ENCODE peak calls at places on chromosomes 16 and 17, in four cellular contexts. V is transverse colon, Q is tibial nerve, O is suprapubic skin. F is an unnamed sample.

GRCh38 chr17:73824321-73824720 is 180.1 kb upstream of the SDK2 start:
- DNase-seq in Q (no peak), O (no peak), V (no peak), F (no peak)

GRCh38 chr17:74520790-74521480 is 10.3 kb downstream of the CD300LB start:
- DNase-seq in O (peak; percentile 75), Q (peak; percentile 27), V (no peak), F (peak; percentile 86)

GRCh38 chr16:12639044-12639443 is 164.6 kb downstream of the CPPED1 start:
- DNase-seq in Q (no peak), V (no peak), O (no peak), F (no peak)

GRCh38 chr17:36777118-36777517 is 160.2 kb upstream of the LHX1 start:
- DNase-seq in V (no peak), Q (no peak), O (no peak), F (no peak)

GRCh38 chr17:64377769-64378282 is 12.8 kb downstream of the PECAM1 start:
- DNase-seq in V (no peak), O (no peak), Q (no peak), F (no peak)

GRCh38 chr17:19943026-19943425 is 34.6 kb downstream of the AKAP10 start:
- DNase-seq in V (no peak), Q (no peak), O (no peak), F (no peak)

GRCh38 chr17:4389079-4389478 is 22.6 kb upstream of the UBE2G1 start:
- DNase-seq in Q (no peak), O (no peak), V (no peak), F (no peak)

GRCh38 chr17:74386397-74386796 is 19.1 kb downstream of the GPR142 start:
- DNase-seq in Q (peak; percentile 13), O (no peak), V (no peak), F (no peak)

GRCh38 chr17:7786866-7787265 is 47.2 kb upstream of the KDM6B start:
- DNase-seq in Q (no peak), O (no peak), V (no peak), F (no peak)

GRCh38 chr17:57880086-57880456 is 30.2 kb upstream of the MRPS23 start:
- DNase-seq in O (no peak), Q (no peak), V (no peak), F (no peak)

GRCh38 chr16:84553873-84554399 is 49.5 kb upstream of the MEAK7 start:
- DNase-seq in Q (no peak), V (no peak), O (no peak), F (no peak)

GRCh38 chr16:81681311-81681710 is 97.8 kb upstream of the PLCG2 start:
- DNase-seq in O (no peak), Q (no peak), V (no peak), F (no peak)

GRCh38 chr16:78837706-78838105 is 738.3 kb downstream of the WWOX start:
- DNase-seq in O (no peak), Q (no peak), V (no peak), F (no peak)

GRCh38 chr16:53740476-53740875 is 36.5 kb downstream of the FTO start:
- DNase-seq in O (no peak), V (no peak), Q (no peak), F (no peak)

GRCh38 chr17:62627219-62627903 is at the start of gene MRC2:
- DNase-seq in Q (peak; percentile 47), O (no peak), V (peak; percentile 35), F (no peak)

GRCh38 chr17:73489333-73489732 is 154.9 kb downstream of the SDK2 start:
- DNase-seq in Q (no peak), V (no peak), O (no peak), F (no peak)

GRCh38 chr16:66752958-66753357 is 1.5 kb upstream of the DYNC1LI2 start:
- DNase-seq in O (no peak), Q (no peak), V (no peak), F (no peak)

GRCh38 chr16:1990336-1991134 is 765 bp downstream of the SYNGR3 start:
- DNase-seq in O (no peak), V (peak; percentile 77), Q (no peak), F (no peak)

GRCh38 chr17:9575381-9576072 is at the start of gene STX8:
- DNase-seq in V (peak; percentile 94), O (peak; percentile 94), Q (peak; percentile 92), F (peak; percentile 96)

GRCh38 chr16:2008631-2009301 is 855 bp downstream of the ZNF598 start:
- DNase-seq in V (no peak), O (no peak), Q (no peak), F (no peak)

GRCh38 chr17:77461277-77462057 is 320.7 kb downstream of the SEC14L1 start:
- DNase-seq in V (no peak), O (no peak), Q (no peak), F (no peak)

GRCh38 chr17:66724581-66725341 is 110.2 kb upstream of the CACNG5 start:
- DNase-seq in Q (no peak), V (no peak), O (peak; percentile 65), F (no peak)

GRCh38 chr17:66355510-66355909 is 53.1 kb downstream of the PRKCA start:
- DNase-seq in V (no peak), O (no peak), Q (no peak), F (no peak)

GRCh38 chr17:50205111-50205821 is 3.8 kb upstream of the COL1A1 start:
- DNase-seq in Q (no peak), O (no peak), V (peak; percentile 7), F (no peak)

GRCh38 chr16:739560-740458 is 988 bp downstream of the CIAO3 start:
- DNase-seq in O (no peak), Q (no peak), V (no peak), F (no peak)

GRCh38 chr16:741986-742629 is 1.3 kb upstream of the CIAO3 start:
- DNase-seq in O (no peak), V (no peak), Q (no peak), F (no peak)

GRCh38 chr16:740459-740763 is 386 bp downstream of the CIAO3 start:
- DNase-seq in O (no peak), V (peak; percentile 26), Q (no peak), F (no peak)

GRCh38 chr16:743794-744500 is 3.1 kb upstream of the CIAO3 start:
- DNase-seq in Q (no peak), O (no peak), V (no peak), F (no peak)

GRCh38 chr16:740764-741505 is at the start of gene CIAO3:
- DNase-seq in V (peak; percentile 91), Q (peak; percentile 66), O (peak; percentile 95), F (peak; percentile 94)
- TF ChIP-seq EP300 in V (no peak), Q (peak; percentile 100), O (no peak), F (no peak)

GRCh38 chr16:4293822-4294457 is 21.1 kb upstream of the TFAP4 start:
- DNase-seq in O (no peak), V (no peak), Q (no peak), F (no peak)
- TF ChIP-seq EP300 in O (no peak), V (no peak), Q (no peak), F (no peak)

DNA sequence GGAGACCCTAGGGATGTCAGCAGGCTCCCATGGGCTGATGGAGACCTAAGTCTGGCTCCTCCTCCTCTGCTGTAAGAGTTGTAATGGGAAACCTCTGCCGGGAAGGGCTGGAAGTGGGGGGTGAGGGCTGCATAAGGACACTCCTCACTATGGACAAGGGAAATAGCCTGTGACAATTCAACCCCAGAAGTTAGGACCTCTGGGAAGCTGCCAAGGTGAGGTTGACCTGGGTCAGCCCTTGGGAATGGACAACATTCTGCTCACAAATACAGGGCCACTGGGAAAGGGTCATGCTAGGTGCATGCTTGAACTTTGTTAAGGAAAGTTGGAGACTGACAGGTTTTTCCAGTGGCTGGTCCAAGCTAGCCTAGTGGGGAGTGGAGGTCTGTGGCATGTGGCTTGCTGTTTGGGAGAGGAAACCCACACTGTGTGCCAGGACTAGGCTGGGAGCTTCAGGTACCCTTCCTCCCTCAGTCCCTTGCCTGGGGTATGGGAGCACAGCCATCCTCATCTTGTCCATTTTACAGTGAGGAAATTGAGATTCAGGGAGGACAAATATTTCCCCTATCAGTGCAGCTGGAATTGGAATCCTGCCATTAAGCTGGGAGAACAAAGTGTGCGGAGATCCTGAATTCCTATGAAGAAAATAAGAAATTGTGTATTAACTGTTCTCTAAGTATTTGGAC is 190.4 kb downstream of the SALL1 start:
- DNase-seq in Q (no peak), O (no peak), V (no peak), F (no peak)
- TF ChIP-seq EP300 in Q (no peak), O (no peak), V (no peak), F (no peak)

GRCh38 chr17:78707923-78708322 is 74.2 kb downstream of the CYTH1 start:
- DNase-seq in V (no peak), O (no peak), Q (no peak), F (no peak)

GRCh38 chr17:78708510-78708973 is 73.5 kb downstream of the CYTH1 start:
- DNase-seq in O (peak; percentile 85), V (peak; percentile 70), Q (peak; percentile 50), F (no peak)

GRCh38 chr17:78710607-78711006 is 71.5 kb downstream of the CYTH1 start:
- DNase-seq in Q (no peak), O (no peak), V (no peak), F (no peak)

GRCh38 chr17:78709119-78709681 is 72.9 kb downstream of the CYTH1 start:
- DNase-seq in V (no peak), O (no peak), Q (no peak), F (no peak)

DNA sequence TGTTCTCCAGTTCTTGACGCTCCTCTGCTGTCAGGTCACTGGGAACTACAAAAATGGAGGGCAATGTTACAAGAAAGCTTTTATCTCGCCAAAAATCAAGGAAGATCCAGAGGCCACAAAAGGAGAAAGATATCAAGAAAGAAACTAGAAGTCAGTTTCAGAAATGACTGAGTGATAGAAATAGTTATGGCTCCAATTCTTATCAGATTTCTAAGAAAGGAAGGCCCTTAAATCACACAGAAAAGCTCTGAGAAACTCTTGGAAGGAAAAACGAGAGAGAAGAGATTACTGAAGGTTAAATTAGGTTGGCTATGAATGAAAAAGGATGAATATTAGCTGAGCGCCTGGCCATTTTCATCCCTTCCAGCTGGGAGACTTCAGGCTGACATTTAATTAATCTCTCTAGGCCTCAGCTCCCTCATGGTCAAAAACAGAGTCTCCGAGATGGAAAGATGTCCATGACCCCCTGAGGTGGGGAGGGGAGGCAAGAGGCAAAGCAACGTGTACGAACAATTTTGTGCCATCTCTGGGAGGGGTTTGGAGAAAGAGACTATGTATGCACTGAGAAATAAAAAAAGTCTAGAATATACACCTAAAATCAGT is 72.3 kb downstream of the CYTH1 start:
- DNase-seq in O (no peak), Q (no peak), V (no peak), F (no peak)
- TF ChIP-seq EP300 in O (no peak), Q (no peak), V (no peak), F (no peak)

DNA sequence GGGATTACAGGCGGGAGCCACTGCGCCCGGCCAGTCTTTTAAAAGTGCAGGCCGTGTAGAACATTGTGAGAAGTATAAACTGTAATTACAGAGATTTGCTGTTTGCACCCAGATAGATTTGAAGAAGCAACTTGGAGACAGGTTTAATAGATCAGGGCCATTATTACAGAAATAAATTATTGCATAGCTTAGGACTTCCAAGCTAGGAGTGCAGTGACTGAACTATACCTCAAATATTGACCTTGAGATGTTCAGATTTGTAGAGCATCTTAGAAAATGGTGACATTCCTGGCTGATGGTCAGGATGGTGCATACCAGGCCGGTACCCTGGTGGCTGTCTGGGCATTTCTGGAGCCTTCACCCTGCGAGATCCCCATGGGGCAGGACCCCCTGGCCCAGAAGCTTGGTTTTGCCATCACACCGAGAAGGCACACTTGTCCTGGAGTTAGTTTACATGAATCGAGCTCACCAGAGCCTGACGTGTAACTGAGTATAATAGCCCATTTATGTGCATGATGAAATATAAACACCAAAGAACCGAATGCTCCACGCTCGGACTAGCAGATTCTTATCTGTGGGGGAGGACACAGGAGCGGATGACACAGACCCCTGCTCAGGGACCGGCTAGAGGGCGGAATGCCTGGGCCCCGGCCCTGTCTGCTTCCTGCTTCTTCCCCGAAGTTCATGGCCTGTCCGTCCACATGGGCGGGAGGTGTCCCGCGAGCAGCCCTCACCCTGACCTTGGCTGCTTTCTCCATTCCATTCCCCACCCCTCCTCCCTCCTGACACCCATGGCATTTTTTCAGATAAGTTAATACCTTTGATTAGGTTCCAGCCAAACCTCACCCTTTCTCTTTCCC is 32.1 kb downstream of the CCDC40 start:
- DNase-seq in O (no peak), V (no peak), Q (peak; percentile 51), F (no peak)
- TF ChIP-seq EP300 in O (no peak), V (no peak), Q (peak; percentile 74), F (no peak)